ENCODE peak calls at places on chromosomes 6 and 20, in eight cellular contexts. U is heart left ventricle, H is stomach, V is lower leg skin, S is right lobe of liver, B is body of pancreas, R is NB4, W is esophagus muscularis mucosa. M is an unnamed sample.

GRCh38 chr6:111952326-111952725 is 79.1 kb upstream of the FYN start:
- DNase-seq in H (no peak), S (no peak), V (no peak), B (no peak), U (no peak), R (no peak), W (no peak), M (no peak)

GRCh38 chr6:116381000-116381399 is 10.3 kb downstream of the DSE start:
- DNase-seq in W (no peak), S (no peak), U (no peak), R (no peak), V (no peak), H (no peak), B (no peak), M (no peak)

GRCh38 chr20:9215539-9215938 is 146.7 kb downstream of the PLCB4 start:
- DNase-seq in S (no peak), B (no peak), R (peak; percentile 20), U (no peak), V (no peak), H (no peak), W (no peak), M (no peak)

GRCh38 chr6:3849681-3850450 is 693 bp downstream of the FAM50B start:
- DNase-seq in S (no peak), W (no peak), B (peak; percentile 46), R (peak; percentile 6), U (no peak), H (peak; percentile 34), V (peak; percentile 88), M (no peak)

GRCh38 chr6:55776131-55776530 is 99.3 kb downstream of the BMP5 start:
- DNase-seq in V (no peak), S (no peak), W (no peak), R (no peak), H (no peak), U (no peak), B (no peak), M (no peak)

GRCh38 chr20:61932199-61932592 is 133.5 kb downstream of the TAF4 start:
- DNase-seq in B (no peak), W (no peak), V (no peak), U (no peak), R (no peak), S (peak; percentile 25), H (no peak), M (no peak)

GRCh38 chr20:46221271-46221670 is 87.0 kb downstream of the CDH22 start:
- DNase-seq in H (no peak), B (no peak), U (no peak), R (no peak), V (no peak), W (no peak), S (no peak), M (no peak)

GRCh38 chr6:6729971-6730370 is 141.5 kb downstream of the LY86 start:
- DNase-seq in H (no peak), R (no peak), W (no peak), V (no peak), U (no peak), S (no peak), B (no peak), M (no peak)

GRCh38 chr6:85670573-85670972 is 27.9 kb upstream of the SYNCRIP start:
- DNase-seq in V (no peak), U (no peak), S (no peak), B (no peak), W (no peak), H (no peak), R (peak; percentile 26), M (no peak)

GRCh38 chr6:15709665-15710269 is 46.9 kb upstream of the DTNBP1 start:
- DNase-seq in S (no peak), U (no peak), W (no peak), R (no peak), H (no peak), V (no peak), B (no peak), M (no peak)

DNA sequence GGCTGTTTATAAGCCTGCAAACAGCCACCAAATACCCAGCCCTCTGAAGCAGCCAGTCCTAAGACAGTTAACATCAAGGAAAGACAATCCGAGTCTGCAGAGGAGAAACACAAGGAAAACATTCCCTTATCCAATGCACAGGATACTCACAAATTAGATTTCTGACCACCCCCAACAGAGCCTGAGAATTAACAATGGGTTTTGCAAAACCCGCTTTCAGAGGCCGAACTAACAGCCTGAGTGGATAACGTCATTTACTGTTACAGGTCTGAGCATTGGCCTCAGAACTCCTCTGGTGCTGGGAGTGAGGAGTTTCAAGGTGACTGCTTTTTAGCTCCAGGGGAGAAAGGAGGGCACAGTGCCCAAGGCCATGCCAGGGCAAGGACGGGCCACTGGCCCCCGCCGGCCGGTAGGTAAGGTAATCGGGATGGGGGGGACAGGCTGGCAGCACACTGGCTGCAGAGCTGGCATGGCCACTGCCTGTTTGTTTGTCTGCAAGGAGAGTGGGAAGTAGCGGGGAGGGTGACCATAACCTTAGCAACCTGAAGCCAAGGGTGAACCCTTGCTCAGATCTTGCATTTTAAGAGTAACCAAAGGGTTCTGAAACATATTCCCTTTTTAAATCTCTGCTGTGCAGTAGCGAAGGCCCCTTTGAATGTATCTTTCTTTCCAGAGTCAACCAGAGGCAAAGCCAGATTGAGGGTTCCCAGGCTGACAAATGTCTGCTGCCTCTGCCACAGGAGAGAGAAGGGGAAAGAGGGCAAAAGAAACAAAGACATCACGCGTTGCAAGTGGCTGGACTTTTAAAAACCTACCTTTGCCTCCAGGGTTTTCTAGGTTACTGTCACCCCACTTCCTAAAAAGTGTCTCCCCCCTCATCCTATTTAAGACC is 3.9 kb downstream of the ZMYND8 start:
- DNase-seq in W (no peak), B (peak; percentile 90), H (peak; percentile 86), U (peak; percentile 43), V (no peak), R (no peak), S (peak; percentile 76), M (no peak)
- TF ChIP-seq POLR2A in W (no peak), B (no peak), H (no peak), U (peak; percentile 53), V (no peak), R (no peak), S (peak; percentile 55), M (no peak)

GRCh38 chr20:18137412-18138265 is at the start of the genes KAT14 and PET117:
- DNase-seq in U (peak; percentile 92), W (peak; percentile 96), S (peak; percentile 92), B (peak; percentile 87), R (peak; percentile 98), V (peak; percentile 97), H (peak; percentile 90), M (peak; percentile 85)
- TF ChIP-seq POLR2A in U (peak; percentile 70), W (peak; percentile 23), S (peak; percentile 72), B (peak; percentile 50), R (peak; percentile 92), V (no peak), H (no peak), M (peak; percentile 70)

DNA sequence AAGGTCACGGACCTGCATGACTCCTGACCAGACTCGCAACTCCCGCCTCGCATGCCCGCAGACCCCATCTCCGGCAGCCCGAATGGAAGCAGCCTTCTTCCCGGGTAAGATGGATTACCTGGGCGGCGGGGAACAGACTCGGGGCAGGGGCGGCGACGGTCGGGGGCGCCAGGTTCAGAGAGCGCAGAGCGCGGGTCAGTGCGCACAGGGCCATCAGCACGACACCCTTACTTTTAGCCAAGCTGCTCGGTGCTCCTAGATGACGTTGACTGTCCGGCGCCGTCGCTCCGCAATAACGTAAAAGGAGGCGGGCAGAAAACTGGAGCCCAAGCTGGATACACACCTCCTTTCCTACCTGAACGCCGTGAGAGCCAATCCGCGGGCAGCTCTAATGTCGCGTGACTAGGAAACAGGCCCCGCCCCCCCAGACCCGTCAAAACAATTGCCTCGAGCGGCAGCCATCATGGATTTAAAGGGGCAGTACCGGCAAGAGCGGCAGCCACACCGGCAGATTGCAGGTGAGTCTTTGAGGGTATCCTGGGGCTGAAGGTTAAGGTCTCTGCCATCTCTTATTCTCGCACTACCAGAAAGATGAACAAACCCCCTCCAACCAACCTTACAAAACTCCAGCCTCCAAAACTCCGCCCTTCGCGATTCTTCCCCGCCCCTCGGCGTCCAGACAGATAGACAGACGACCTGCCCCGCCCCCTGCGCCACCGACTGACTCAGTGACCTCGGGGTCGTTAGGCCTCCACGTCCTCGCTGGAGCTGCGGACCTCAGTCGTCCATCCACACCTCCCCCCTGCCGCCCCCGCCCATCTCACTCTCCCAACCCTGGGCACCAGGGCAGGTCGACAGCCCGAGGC is at the start of the genes KLC4 and MRPL2:
- DNase-seq in H (peak; percentile 98), W (peak; percentile 100), U (peak; percentile 98), R (peak; percentile 99), V (peak; percentile 100), S (peak; percentile 99), B (peak; percentile 98), M (peak; percentile 98)
- TF ChIP-seq POLR2A in H (no peak), W (peak; percentile 61), U (peak; percentile 69), R (peak; percentile 84), V (no peak), S (peak; percentile 73), B (peak; percentile 60), M (peak; percentile 86)

GRCh38 chr20:64081620-64081964 is 1.7 kb downstream of the OPRL1 start:
- DNase-seq in B (no peak), S (no peak), V (no peak), H (no peak), W (no peak), U (no peak), R (no peak), M (no peak)

GRCh38 chr20:64078934-64079272 is 415 bp downstream of the RGS19 start:
- DNase-seq in U (no peak), V (no peak), H (no peak), R (no peak), B (no peak), S (no peak), W (no peak), M (no peak)

GRCh38 chr20:64079273-64080012 is at the start of gene RGS19:
- DNase-seq in U (peak; percentile 84), R (peak; percentile 98), B (peak; percentile 69), W (no peak), V (peak; percentile 94), H (peak; percentile 82), S (peak; percentile 79), M (peak; percentile 79)

GRCh38 chr20:64080813-64081619 is 1.1 kb downstream of the OPRL1 start:
- DNase-seq in R (peak; percentile 24), W (no peak), U (no peak), S (no peak), H (no peak), B (no peak), V (no peak), M (no peak)

GRCh38 chr20:64080013-64080812 is at the start of gene OPRL1:
- DNase-seq in H (no peak), W (no peak), B (no peak), U (no peak), R (no peak), S (no peak), V (no peak), M (no peak)
- TF ChIP-seq POLR2A in H (no peak), W (no peak), B (no peak), U (no peak), R (no peak), S (no peak), V (no peak), M (no peak)

M was measured in H54.